ENCODE peak calls at places on chromosomes 7 and 10, in nine cellular contexts. G, E, K, D, C, N, B, P and L are unnamed samples.

GRCh38 chr10:97771055-97771811 is 566 bp downstream of the SFRP5 start:
- DNase-seq in B (peak), E (peak), P (peak), K (no peak), D (no peak), C (peak), G (no peak), N (no peak), L (no peak)

GRCh38 chr7:45001138-45001694 is 1.2 kb downstream of the CCM2 start:
- DNase-seq in N (no peak), B (no peak), C (no peak), D (peak), P (no peak), G (no peak), E (no peak), K (peak), L (no peak)

GRCh38 chr7:84697506-84697905 is 489.4 kb downstream of the SEMA3D start:
- DNase-seq in K (no peak), N (no peak), D (no peak), B (no peak), C (peak), E (peak), P (peak), G (no peak), L (peak)

GRCh38 chr7:150406311-150406564 is 27.1 kb downstream of the ZNF775 start:
- DNase-seq in G (no peak), C (no peak), E (no peak), D (no peak), N (no peak), P (no peak), B (no peak), K (peak), L (no peak)

GRCh38 chr10:58513189-58514101 is 773 bp downstream of the BICC1 start:
- DNase-seq in D (peak), N (peak), P (peak), G (peak), K (peak), C (peak), B (peak), E (peak), L (peak)

GRCh38 chr7:18020138-18020715 is 7.4 kb downstream of the PRPS1L1 start:
- DNase-seq in G (no peak), D (no peak), N (no peak), E (peak), P (no peak), B (no peak), K (no peak), C (peak), L (no peak)

GRCh38 chr10:22690614-22691431 is 23.6 kb downstream of the PIP4K2A start:
- DNase-seq in P (peak), K (no peak), C (peak), D (no peak), B (no peak), G (no peak), E (no peak), N (no peak), L (no peak)

GRCh38 chr10:24571870-24572450 is 151.7 kb downstream of the ARHGAP21 start:
- DNase-seq in B (no peak), G (no peak), P (no peak), E (no peak), N (no peak), K (no peak), C (no peak), D (no peak), L (no peak)

GRCh38 chr10:95246582-95247051 is 44.2 kb downstream of the PDLIM1 start:
- DNase-seq in N (peak), P (peak), D (peak), E (peak), B (peak), G (peak), C (peak), K (peak), L (peak)

GRCh38 chr10:132425029-132425758 is 28.2 kb downstream of the PWWP2B start:
- DNase-seq in P (no peak), D (no peak), B (no peak), C (no peak), G (no peak), E (no peak), N (no peak), K (no peak), L (no peak)

GRCh38 chr10:55742487-55742886 is 618.6 kb downstream of the ZWINT start:
- DNase-seq in C (no peak), G (no peak), P (no peak), D (no peak), N (no peak), E (no peak), B (no peak), K (no peak), L (no peak)

GRCh38 chr7:36736827-36737211 is 12.5 kb upstream of the AOAH start:
- DNase-seq in D (no peak), G (no peak), K (no peak), P (no peak), N (no peak), B (no peak), C (no peak), E (no peak), L (no peak)

GRCh38 chr7:156005202-156005821 is 193.0 kb upstream of the SHH start:
- DNase-seq in K (no peak), E (no peak), B (no peak), G (no peak), D (no peak), P (no peak), N (no peak), C (no peak), L (no peak)

GRCh38 chr7:77238703-77239136 is 39.1 kb upstream of the FGL2 start:
- DNase-seq in K (no peak), G (no peak), D (peak), N (no peak), C (peak), P (no peak), B (no peak), E (no peak), L (no peak)

GRCh38 chr7:157553256-157553655 is 216.5 kb downstream of the DNAJB6 start:
- DNase-seq in B (no peak), E (no peak), N (no peak), P (no peak), D (no peak), G (no peak), C (no peak), K (no peak), L (no peak)

GRCh38 chr7:117800406-117800805 is 72.8 kb downstream of the CTTNBP2 start:
- DNase-seq in G (no peak), N (no peak), E (no peak), D (no peak), B (no peak), C (no peak), P (no peak), K (no peak), L (no peak)

GRCh38 chr7:35889001-35889400 is 88.1 kb downstream of the SEPTIN7 start:
- DNase-seq in N (no peak), C (no peak), B (peak), D (no peak), K (no peak), P (no peak), E (no peak), G (no peak), L (no peak)

GRCh38 chr7:106128846-106129245 is 16.7 kb upstream of the SYPL1 start:
- DNase-seq in D (no peak), E (no peak), C (peak), B (no peak), K (no peak), P (no peak), N (no peak), G (no peak), L (no peak)

GRCh38 chr10:102455893-102456471 is 4.6 kb upstream of the C10orf95 start:
- DNase-seq in D (no peak), C (peak), P (peak), G (no peak), E (peak), K (no peak), N (peak), B (no peak), L (peak)

GRCh38 chr10:127577376-127577775 is 28.3 kb downstream of the NPS start:
- DNase-seq in C (peak), K (no peak), D (no peak), P (peak), B (no peak), N (no peak), G (no peak), E (peak), L (no peak)

GRCh38 chr7:7526006-7526405 is 9.7 kb downstream of the COL28A1 start:
- DNase-seq in G (no peak), K (no peak), D (no peak), E (no peak), P (no peak), B (no peak), N (no peak), C (no peak), L (no peak)

GRCh38 chr7:89623018-89623672 is 531.1 kb upstream of the STEAP1 start:
- DNase-seq in G (no peak), E (peak), C (peak), B (peak), P (peak), K (no peak), N (no peak), D (no peak), L (peak)

GRCh38 chr7:101120315-101120714 is 6.6 kb upstream of the SERPINE1 start:
- DNase-seq in D (no peak), G (no peak), P (no peak), N (no peak), E (no peak), K (no peak), C (no peak), B (no peak), L (no peak)

GRCh38 chr7:101124376-101125056 is 2.4 kb upstream of the SERPINE1 start:
- DNase-seq in B (no peak), K (no peak), D (no peak), G (no peak), P (peak), N (no peak), C (peak), E (peak), L (no peak)

GRCh38 chr7:101123703-101124068 is 3.2 kb upstream of the SERPINE1 start:
- DNase-seq in C (no peak), D (no peak), B (no peak), P (no peak), K (no peak), G (no peak), E (no peak), N (no peak), L (no peak)

GRCh38 chr7:101122933-101123702 is 3.8 kb upstream of the SERPINE1 start:
- DNase-seq in E (no peak), N (no peak), G (no peak), D (no peak), P (no peak), C (no peak), B (no peak), K (no peak), L (no peak)

DNA sequence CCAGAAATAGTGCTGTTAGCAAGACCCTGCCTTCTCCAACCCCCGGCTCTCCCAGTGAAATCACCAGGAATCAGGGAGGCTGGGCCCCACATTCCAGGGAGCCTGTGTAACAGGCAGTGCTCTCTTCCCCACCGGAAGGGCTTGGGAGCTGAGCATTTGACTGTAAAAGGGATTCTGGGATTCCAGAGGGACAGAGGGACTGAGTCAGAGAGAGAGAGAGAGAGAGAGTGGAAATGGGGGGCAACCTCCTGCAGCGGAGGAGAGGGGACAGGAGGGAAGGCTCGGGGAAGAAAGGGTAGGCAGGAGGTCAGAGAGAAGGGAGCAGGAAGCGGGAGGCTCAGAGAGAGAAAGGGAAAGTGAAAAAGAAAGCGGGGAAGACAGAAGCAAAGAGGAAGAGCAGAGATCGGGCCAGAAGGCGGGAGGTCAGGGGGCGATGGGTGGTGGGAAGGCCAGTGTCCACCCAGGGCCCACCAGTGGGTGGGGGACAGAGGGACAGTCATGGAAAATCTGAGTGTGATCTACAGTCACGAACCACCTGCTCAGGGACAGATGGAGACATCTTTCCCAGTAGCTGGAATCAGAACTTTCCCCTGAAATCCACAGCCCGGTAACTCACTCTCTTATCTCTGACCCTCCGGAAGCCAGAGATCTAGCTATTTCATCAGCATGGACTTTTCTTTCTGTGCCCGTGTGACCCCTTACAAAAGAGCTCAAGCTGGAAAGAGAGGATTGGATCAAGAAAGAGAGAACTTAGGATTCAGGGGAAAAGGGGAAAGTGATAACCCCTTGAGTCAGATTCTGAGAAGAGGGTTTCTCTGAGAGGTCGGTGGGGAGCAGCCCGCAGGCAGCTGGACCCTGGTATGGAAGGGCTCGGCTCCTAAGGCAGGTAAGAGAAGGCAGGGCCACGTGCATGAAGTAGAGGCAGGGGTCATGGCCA is 4.6 kb upstream of the SERPINE1 start:
- DNase-seq in B (peak), D (peak), G (peak), E (peak), P (peak), C (peak), K (peak), N (peak), L (peak)
- H3K4me3 ChIP-seq in B (no peak), D (no peak), G (peak), E (no peak), P (peak), C (peak), K (peak), N (peak), L (peak)

DNA sequence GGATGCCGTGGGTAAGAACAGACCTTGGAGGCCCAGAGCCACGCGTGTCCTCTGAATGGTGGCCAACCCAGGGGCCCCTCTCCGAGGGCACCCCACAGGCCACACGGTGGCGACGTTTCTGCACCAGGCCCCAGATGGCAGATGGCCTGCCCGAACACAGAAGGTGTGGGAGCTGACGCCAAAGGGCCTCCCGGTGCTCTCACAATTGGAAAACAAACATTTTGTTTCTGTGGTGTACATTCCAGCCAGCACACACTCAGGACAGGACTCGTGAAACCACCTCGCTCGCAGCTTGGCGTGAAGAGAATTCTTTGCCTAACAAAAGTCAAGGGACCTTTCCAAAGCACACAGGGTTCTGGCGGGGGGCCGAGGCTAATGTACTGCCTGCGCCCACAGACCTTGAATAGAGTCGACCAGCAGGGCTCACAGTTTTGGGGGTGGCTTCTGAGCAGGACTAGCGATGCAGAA is 112.1 kb downstream of the FAM53B start:
- DNase-seq in E (peak), P (no peak), N (peak), C (no peak), K (no peak), G (no peak), B (peak), D (peak), L (no peak)
- TF ChIP-seq CTCF in E (peak), P (peak), N (peak), C (no peak), K (peak), G (peak), B (peak), D (peak), L (no peak)

GRCh38 chr7:121546632-121547340 is 150.7 kb upstream of the FAM3C start:
- DNase-seq in E (no peak), D (no peak), K (no peak), C (peak), G (no peak), B (no peak), P (no peak), N (no peak), L (no peak)
- H3K4me3 ChIP-seq in E (no peak), D (no peak), K (no peak), C (no peak), G (no peak), B (no peak), P (no peak), N (no peak), L (no peak)

GRCh38 chr7:22854158-22855048 is 31.8 kb upstream of the TOMM7 start:
- DNase-seq in K (peak), D (peak), E (peak), G (peak), B (peak), C (peak), N (peak), P (peak), L (peak)

GRCh38 chr7:22853674-22854157 is 31.1 kb upstream of the TOMM7 start:
- DNase-seq in K (peak), G (peak), D (no peak), E (no peak), P (no peak), B (peak), C (peak), N (peak), L (no peak)

GRCh38 chr7:22853138-22853537 is 30.5 kb upstream of the TOMM7 start:
- DNase-seq in G (no peak), C (no peak), K (no peak), B (no peak), P (no peak), E (no peak), D (no peak), N (no peak), L (no peak)

GRCh38 chr7:22856437-22856836 is 33.8 kb upstream of the TOMM7 start:
- DNase-seq in K (no peak), C (no peak), P (no peak), B (no peak), D (no peak), N (no peak), E (no peak), G (no peak), L (no peak)

GRCh38 chr7:22855049-22855392 is 32.4 kb upstream of the TOMM7 start:
- DNase-seq in G (no peak), E (no peak), D (no peak), K (no peak), P (no peak), C (no peak), B (no peak), N (no peak), L (no peak)
- TF ChIP-seq CTCF in G (no peak), E (no peak), D (no peak), K (no peak), P (no peak), C (no peak), B (no peak), N (no peak), L (no peak)

DNA sequence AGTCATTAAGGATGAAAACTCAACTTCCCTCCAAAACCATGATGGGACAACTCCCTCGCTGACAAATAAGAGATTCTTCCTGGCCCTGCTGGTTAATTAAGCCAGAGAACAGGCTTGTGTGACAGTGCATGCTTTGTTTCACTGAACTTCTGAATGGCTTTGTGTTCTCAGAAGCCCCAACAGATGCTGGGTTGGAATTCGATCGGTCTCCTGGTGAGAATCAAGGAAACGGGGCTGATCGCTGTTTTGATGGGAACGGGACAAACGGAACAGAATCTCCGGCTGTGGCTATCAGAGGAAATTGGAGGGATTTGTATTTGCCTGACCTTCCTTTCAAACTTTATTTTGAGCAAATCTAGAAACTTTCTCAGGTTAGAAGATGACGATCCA is 145.0 kb downstream of the RNF216 start:
- DNase-seq in B (no peak), D (no peak), G (no peak), N (no peak), K (no peak), E (no peak), P (no peak), C (peak), L (no peak)
- H3K4me3 ChIP-seq in B (no peak), D (no peak), G (no peak), N (no peak), K (no peak), E (no peak), P (no peak), C (peak), L (no peak)